ENCODE peak calls at places on chromosomes 6 and 20, in eight cellular contexts. One of them, this sample, is unnamed.
A peak's percentile ranks its signal among the peaks of the same experiment; 100 is the strongest.

GRCh38 chr6:28982476-28983266 is 22.4 kb downstream of the ZNF311 start:
- DNase-seq in activated effector memory CD4-positive, alpha-beta T cell treated with Interleukin-2 at 50 U/mL for 16 hours: no peak
- DNase-seq in brain microvascular endothelial cell: peak; percentile 71
- DNase-seq in T follicular helper cell: peak; percentile 9
- DNase-seq in stimulated activated CD4-positive, alpha-beta T cell treated with anti-CD3 and anti-CD28 coated beads, Interleukin-15, amount 100 ng/mL, for 24 hours: no peak
- DNase-seq in GM18507: no peak
- DNase-seq in amygdala: no peak
- DNase-seq in AML-193: peak; percentile 60
- DNase-seq in this sample: peak; percentile 84

GRCh38 chr6:169862464-169863148 is 111.2 kb downstream of the ERMARD start:
- DNase-seq in amygdala: no peak
- DNase-seq in activated effector memory CD4-positive, alpha-beta T cell treated with Interleukin-2 at 50 U/mL for 16 hours: no peak
- DNase-seq in GM18507: no peak
- DNase-seq in stimulated activated CD4-positive, alpha-beta T cell treated with anti-CD3 and anti-CD28 coated beads, Interleukin-15, amount 100 ng/mL, for 24 hours: no peak
- DNase-seq in AML-193: no peak
- DNase-seq in brain microvascular endothelial cell: no peak
- DNase-seq in T follicular helper cell: no peak
- DNase-seq in this sample: no peak

GRCh38 chr6:157065366-157065765 is 258.0 kb downstream of the TMEM242 start:
- DNase-seq in activated effector memory CD4-positive, alpha-beta T cell treated with Interleukin-2 at 50 U/mL for 16 hours: no peak
- DNase-seq in T follicular helper cell: no peak
- DNase-seq in AML-193: no peak
- DNase-seq in amygdala: no peak
- DNase-seq in stimulated activated CD4-positive, alpha-beta T cell treated with anti-CD3 and anti-CD28 coated beads, Interleukin-15, amount 100 ng/mL, for 24 hours: no peak
- DNase-seq in brain microvascular endothelial cell: no peak
- DNase-seq in GM18507: no peak
- DNase-seq in this sample: no peak

GRCh38 chr6:33578588-33579011 is 1.5 kb downstream of the BAK1 start:
- DNase-seq in GM18507: no peak
- DNase-seq in amygdala: no peak
- DNase-seq in brain microvascular endothelial cell: no peak
- DNase-seq in stimulated activated CD4-positive, alpha-beta T cell treated with anti-CD3 and anti-CD28 coated beads, Interleukin-15, amount 100 ng/mL, for 24 hours: peak; percentile 58
- DNase-seq in activated effector memory CD4-positive, alpha-beta T cell treated with Interleukin-2 at 50 U/mL for 16 hours: peak; percentile 32
- DNase-seq in AML-193: peak; percentile 14
- DNase-seq in T follicular helper cell: peak; percentile 18
- DNase-seq in this sample: no peak

GRCh38 chr6:158026054-158026900 is 44.6 kb downstream of the SYNJ2 start:
- DNase-seq in AML-193: peak; percentile 36
- DNase-seq in GM18507: peak; percentile 40
- DNase-seq in amygdala: peak; percentile 60
- DNase-seq in activated effector memory CD4-positive, alpha-beta T cell treated with Interleukin-2 at 50 U/mL for 16 hours: peak; percentile 76
- DNase-seq in brain microvascular endothelial cell: peak; percentile 96
- DNase-seq in T follicular helper cell: peak; percentile 60
- DNase-seq in stimulated activated CD4-positive, alpha-beta T cell treated with anti-CD3 and anti-CD28 coated beads, Interleukin-15, amount 100 ng/mL, for 24 hours: peak; percentile 88
- DNase-seq in this sample: peak; percentile 91

GRCh38 chr6:154341876-154342275 is 14.7 kb downstream of the IPCEF1 start:
- DNase-seq in GM18507: no peak
- DNase-seq in amygdala: no peak
- DNase-seq in stimulated activated CD4-positive, alpha-beta T cell treated with anti-CD3 and anti-CD28 coated beads, Interleukin-15, amount 100 ng/mL, for 24 hours: no peak
- DNase-seq in T follicular helper cell: no peak
- DNase-seq in brain microvascular endothelial cell: no peak
- DNase-seq in AML-193: no peak
- DNase-seq in activated effector memory CD4-positive, alpha-beta T cell treated with Interleukin-2 at 50 U/mL for 16 hours: no peak
- DNase-seq in this sample: no peak

GRCh38 chr6:38583523-38583922 is 56.2 kb downstream of the BTBD9 start:
- DNase-seq in amygdala: no peak
- DNase-seq in stimulated activated CD4-positive, alpha-beta T cell treated with anti-CD3 and anti-CD28 coated beads, Interleukin-15, amount 100 ng/mL, for 24 hours: no peak
- DNase-seq in T follicular helper cell: no peak
- DNase-seq in activated effector memory CD4-positive, alpha-beta T cell treated with Interleukin-2 at 50 U/mL for 16 hours: no peak
- DNase-seq in brain microvascular endothelial cell: no peak
- DNase-seq in GM18507: no peak
- DNase-seq in AML-193: no peak
- DNase-seq in this sample: no peak

GRCh38 chr6:166691199-166691598 is 64.1 kb upstream of the RPS6KA2 start:
- DNase-seq in activated effector memory CD4-positive, alpha-beta T cell treated with Interleukin-2 at 50 U/mL for 16 hours: no peak
- DNase-seq in brain microvascular endothelial cell: peak; percentile 14
- DNase-seq in stimulated activated CD4-positive, alpha-beta T cell treated with anti-CD3 and anti-CD28 coated beads, Interleukin-15, amount 100 ng/mL, for 24 hours: no peak
- DNase-seq in GM18507: no peak
- DNase-seq in amygdala: no peak
- DNase-seq in T follicular helper cell: no peak
- DNase-seq in AML-193: no peak
- DNase-seq in this sample: peak; percentile 39

GRCh38 chr20:24378651-24379050 is 90.8 kb upstream of the SYNDIG1 start:
- DNase-seq in amygdala: no peak
- DNase-seq in GM18507: no peak
- DNase-seq in AML-193: no peak
- DNase-seq in T follicular helper cell: no peak
- DNase-seq in stimulated activated CD4-positive, alpha-beta T cell treated with anti-CD3 and anti-CD28 coated beads, Interleukin-15, amount 100 ng/mL, for 24 hours: no peak
- DNase-seq in activated effector memory CD4-positive, alpha-beta T cell treated with Interleukin-2 at 50 U/mL for 16 hours: no peak
- DNase-seq in brain microvascular endothelial cell: no peak
- DNase-seq in this sample: no peak

GRCh38 chr6:100719883-100720682 is 161.0 kb downstream of the ASCC3 start:
- DNase-seq in activated effector memory CD4-positive, alpha-beta T cell treated with Interleukin-2 at 50 U/mL for 16 hours: no peak
- DNase-seq in stimulated activated CD4-positive, alpha-beta T cell treated with anti-CD3 and anti-CD28 coated beads, Interleukin-15, amount 100 ng/mL, for 24 hours: no peak
- DNase-seq in amygdala: no peak
- DNase-seq in brain microvascular endothelial cell: no peak
- DNase-seq in GM18507: no peak
- DNase-seq in AML-193: peak; percentile 58
- DNase-seq in T follicular helper cell: no peak
- DNase-seq in this sample: peak; percentile 34

GRCh38 chr6:159052720-159053119 is 7.9 kb upstream of the TAGAP start:
- DNase-seq in brain microvascular endothelial cell: no peak
- DNase-seq in stimulated activated CD4-positive, alpha-beta T cell treated with anti-CD3 and anti-CD28 coated beads, Interleukin-15, amount 100 ng/mL, for 24 hours: no peak
- DNase-seq in amygdala: no peak
- DNase-seq in activated effector memory CD4-positive, alpha-beta T cell treated with Interleukin-2 at 50 U/mL for 16 hours: no peak
- DNase-seq in GM18507: no peak
- DNase-seq in T follicular helper cell: no peak
- DNase-seq in AML-193: peak; percentile 67
- DNase-seq in this sample: no peak

GRCh38 chr6:54282186-54282585 is 26.1 kb upstream of the TINAG start:
- DNase-seq in activated effector memory CD4-positive, alpha-beta T cell treated with Interleukin-2 at 50 U/mL for 16 hours: no peak
- DNase-seq in amygdala: no peak
- DNase-seq in brain microvascular endothelial cell: peak; percentile 30
- DNase-seq in AML-193: no peak
- DNase-seq in T follicular helper cell: no peak
- DNase-seq in GM18507: no peak
- DNase-seq in stimulated activated CD4-positive, alpha-beta T cell treated with anti-CD3 and anti-CD28 coated beads, Interleukin-15, amount 100 ng/mL, for 24 hours: no peak
- DNase-seq in this sample: no peak

GRCh38 chr6:66496659-66497058 is 789.6 kb upstream of the EYS start:
- DNase-seq in brain microvascular endothelial cell: no peak
- DNase-seq in GM18507: no peak
- DNase-seq in AML-193: peak; percentile 67
- DNase-seq in stimulated activated CD4-positive, alpha-beta T cell treated with anti-CD3 and anti-CD28 coated beads, Interleukin-15, amount 100 ng/mL, for 24 hours: no peak
- DNase-seq in activated effector memory CD4-positive, alpha-beta T cell treated with Interleukin-2 at 50 U/mL for 16 hours: no peak
- DNase-seq in amygdala: no peak
- DNase-seq in T follicular helper cell: no peak
- DNase-seq in this sample: no peak

GRCh38 chr20:3987296-3987695 is 28.1 kb downstream of the RNF24 start:
- DNase-seq in brain microvascular endothelial cell: no peak
- DNase-seq in GM18507: no peak
- DNase-seq in activated effector memory CD4-positive, alpha-beta T cell treated with Interleukin-2 at 50 U/mL for 16 hours: no peak
- DNase-seq in T follicular helper cell: no peak
- DNase-seq in stimulated activated CD4-positive, alpha-beta T cell treated with anti-CD3 and anti-CD28 coated beads, Interleukin-15, amount 100 ng/mL, for 24 hours: no peak
- DNase-seq in AML-193: no peak
- DNase-seq in amygdala: no peak
- DNase-seq in this sample: no peak

GRCh38 chr6:24357336-24358218 is at the start of gene DCDC2:
- DNase-seq in activated effector memory CD4-positive, alpha-beta T cell treated with Interleukin-2 at 50 U/mL for 16 hours: peak; percentile 25
- DNase-seq in amygdala: no peak
- DNase-seq in AML-193: no peak
- DNase-seq in GM18507: no peak
- DNase-seq in stimulated activated CD4-positive, alpha-beta T cell treated with anti-CD3 and anti-CD28 coated beads, Interleukin-15, amount 100 ng/mL, for 24 hours: peak; percentile 52
- DNase-seq in T follicular helper cell: peak; percentile 25
- DNase-seq in brain microvascular endothelial cell: no peak
- DNase-seq in this sample: no peak

GRCh38 chr20:18007534-18008292 is 38.9 kb downstream of the MGME1 start:
- DNase-seq in AML-193: no peak
- DNase-seq in stimulated activated CD4-positive, alpha-beta T cell treated with anti-CD3 and anti-CD28 coated beads, Interleukin-15, amount 100 ng/mL, for 24 hours: no peak
- DNase-seq in activated effector memory CD4-positive, alpha-beta T cell treated with Interleukin-2 at 50 U/mL for 16 hours: no peak
- DNase-seq in GM18507: no peak
- DNase-seq in amygdala: no peak
- DNase-seq in brain microvascular endothelial cell: no peak
- DNase-seq in T follicular helper cell: no peak
- DNase-seq in this sample: no peak

This sample was measured in SW 1271.